ENCODE peak calls at places on chromosomes 4 and X, in five cellular contexts. T is T-helper 2 cell; H is activated B cell treated with CpG ODN at 0.5 μM for 24 hours; L is endodermal cell; Q is stimulated activated naive CD4-positive, alpha-beta T cell treated with Interleukin-2 at 50 U/mL for 16 hours. M is an unnamed sample.

GRCh38 chr4:102826105-102826889 is 1.1 kb downstream of the UBE2D3 start:
- DNase-seq in L (no peak), H (no peak), Q (no peak), T (peak; percentile 58), M (no peak)

GRCh38 chr4:39406763-39407583 is at the start of gene KLB:
- DNase-seq in H (no peak), T (no peak), Q (no peak), L (no peak), M (no peak)

GRCh38 chr4:53089940-53090729 is 228.0 kb downstream of the RASL11B start:
- DNase-seq in L (no peak), T (no peak), H (no peak), Q (no peak), M (no peak)

GRCh38 chr4:16750216-16750615 is 148.2 kb downstream of the LDB2 start:
- DNase-seq in L (no peak), H (no peak), Q (no peak), T (no peak), M (no peak)

GRCh38 chr4:20832821-20833220 is 132.6 kb downstream of the PACRGL start:
- DNase-seq in H (no peak), T (no peak), L (no peak), Q (no peak), M (no peak)

GRCh38 chr4:107966903-107967302 is 22.8 kb upstream of the HADH start:
- DNase-seq in L (no peak), H (no peak), T (no peak), Q (no peak), M (no peak)

GRCh38 chrX:69189972-69190371 is 24.7 kb upstream of the PJA1 start:
- DNase-seq in Q (no peak), T (no peak), H (no peak), L (peak; percentile 43), M (no peak)

GRCh38 chr4:2408401-2408958 is 10.0 kb downstream of the ZFYVE28 start:
- DNase-seq in Q (no peak), T (no peak), L (peak; percentile 79), H (no peak), M (no peak)

GRCh38 chr4:89294583-89295244 is 12.9 kb downstream of the GPRIN3 start:
- DNase-seq in T (no peak), Q (no peak), H (no peak), L (no peak), M (no peak)